ENCODE peak calls at places on chromosome 2, in five cellular contexts. O, I, L, F and A are unnamed samples.

GRCh38 chr2:69973335-69973735 is 11.9 kb upstream of the ASPRV1 start:
- DNase-seq in O (no peak), L (peak), F (no peak), I (no peak), A (no peak)

GRCh38 chr2:47091118-47091517 is 64.0 kb downstream of the STPG4 start:
- DNase-seq in I (no peak), L (no peak), O (no peak), F (no peak), A (no peak)

GRCh38 chr2:7007846-7008741 is 90.9 kb downstream of the RNF144A start:
- DNase-seq in F (no peak), I (peak), L (peak), O (no peak), A (no peak)

GRCh38 chr2:126244937-126245336 is 411.0 kb upstream of the GYPC start:
- DNase-seq in L (peak), F (peak), O (no peak), I (peak), A (no peak)

GRCh38 chr2:131040661-131041401 is 52.4 kb downstream of the FAM168B start:
- DNase-seq in I (no peak), F (no peak), L (no peak), O (no peak), A (no peak)

GRCh38 chr2:26563686-26564085 is 77.5 kb downstream of the CIB4 start:
- DNase-seq in O (no peak), F (no peak), L (no peak), I (no peak), A (no peak)

GRCh38 chr2:61793389-61793836 is 60.4 kb downstream of the FAM161A start:
- DNase-seq in F (peak), L (peak), I (peak), O (peak), A (peak)

GRCh38 chr2:206274434-206275273 is at the start of gene ZDBF2:
- DNase-seq in F (no peak), O (no peak), L (peak), I (peak), A (no peak)

GRCh38 chr2:231110551-231110950 is 14.3 kb downstream of the HTR2B start:
- DNase-seq in F (no peak), L (no peak), O (no peak), I (no peak), A (no peak)

GRCh38 chr2:174594451-174594850 is 3.2 kb downstream of the WIPF1 start:
- DNase-seq in O (no peak), I (no peak), L (no peak), F (no peak), A (no peak)

GRCh38 chr2:37283207-37283606 is 41.4 kb downstream of the PRKD3 start:
- DNase-seq in O (no peak), L (no peak), I (no peak), F (no peak), A (no peak)

GRCh38 chr2:118634876-118635275 is 212.6 kb downstream of the EN1 start:
- DNase-seq in I (no peak), L (no peak), O (no peak), F (no peak), A (no peak)

GRCh38 chr2:2839393-2840096 is 508.5 kb upstream of the MYT1L start:
- DNase-seq in L (no peak), O (no peak), F (no peak), I (peak), A (no peak)

GRCh38 chr2:176852667-176853066 is 359.9 kb upstream of the HNRNPA3 start:
- DNase-seq in L (no peak), O (no peak), I (no peak), F (no peak), A (no peak)

GRCh38 chr2:241315879-241316700 is at the start of gene SEPTIN2:
- DNase-seq in L (peak), F (peak), O (peak), I (no peak), A (no peak)

GRCh38 chr2:78407960-78408794 is 617.3 kb upstream of the REG3G start:
- DNase-seq in L (no peak), F (no peak), I (no peak), O (no peak), A (no peak)

GRCh38 chr2:120597595-120598193 is 138.0 kb upstream of the GLI2 start:
- DNase-seq in I (no peak), F (no peak), O (no peak), L (no peak), A (no peak)

GRCh38 chr2:112591413-112591812 is 7.0 kb downstream of the CHCHD5 start:
- DNase-seq in F (no peak), I (no peak), O (no peak), L (no peak), A (no peak)

GRCh38 chr2:12432985-12433640 is 283.6 kb upstream of the TRIB2 start:
- DNase-seq in L (no peak), F (no peak), I (no peak), O (no peak), A (no peak)

GRCh38 chr2:219199470-219200211 is 6.9 kb upstream of the ZFAND2B start:
- DNase-seq in I (no peak), O (no peak), L (no peak), F (no peak), A (no peak)

GRCh38 chr2:58571181-58571852 is 330.2 kb upstream of the FANCL start:
- DNase-seq in L (peak), I (peak), F (peak), O (peak), A (peak)

GRCh38 chr2:46943881-46944798 is 28.5 kb upstream of the MCFD2 start:
- DNase-seq in F (no peak), I (no peak), O (no peak), L (no peak), A (no peak)

GRCh38 chr2:16155351-16156145 is 215.2 kb downstream of the MYCN start:
- DNase-seq in L (no peak), I (no peak), O (no peak), F (no peak), A (no peak)

GRCh38 chr2:20633794-20634259 is 17.1 kb downstream of the HS1BP3 start:
- DNase-seq in O (no peak), I (no peak), L (peak), F (no peak), A (peak)

GRCh38 chr2:1082456-1083205 is 132.0 kb downstream of the SNTG2 start:
- DNase-seq in F (no peak), O (no peak), L (no peak), I (no peak), A (no peak)

GRCh38 chr2:188089896-188090295 is 201.8 kb upstream of the GULP1 start:
- DNase-seq in O (no peak), F (no peak), L (no peak), I (no peak), A (no peak)

GRCh38 chr2:19700861-19701585 is 200.8 kb downstream of the TTC32 start:
- DNase-seq in F (no peak), O (no peak), L (no peak), I (no peak), A (no peak)

GRCh38 chr2:128016620-128017019 is 11.2 kb downstream of the SAP130 start:
- DNase-seq in I (no peak), L (no peak), F (no peak), O (no peak), A (no peak)
- TF ChIP-seq JUND in I (no peak), L (no peak), F (no peak), O (no peak), A (no peak)

GRCh38 chr2:147499785-147500184 is 345.0 kb upstream of the ACVR2A start:
- DNase-seq in F (no peak), O (no peak), L (no peak), I (no peak), A (no peak)
- TF ChIP-seq JUND in F (no peak), O (no peak), L (no peak), I (no peak), A (no peak)

GRCh38 chr2:156399224-156399949 is 36.8 kb upstream of the GPD2 start:
- DNase-seq in F (no peak), I (peak), L (no peak), O (no peak), A (no peak)

GRCh38 chr2:156401863-156402262 is 34.3 kb upstream of the GPD2 start:
- DNase-seq in L (no peak), O (no peak), F (peak), I (no peak), A (no peak)

GRCh38 chr2:156399950-156400703 is 36.1 kb upstream of the GPD2 start:
- DNase-seq in O (peak), L (peak), I (peak), F (peak), A (peak)

GRCh38 chr2:156398176-156398575 is 38.0 kb upstream of the GPD2 start:
- DNase-seq in I (no peak), L (no peak), F (no peak), O (no peak), A (no peak)

GRCh38 chr2:156400704-156401678 is 35.2 kb upstream of the GPD2 start:
- DNase-seq in I (peak), F (peak), L (peak), O (peak), A (no peak)
- TF ChIP-seq JUND in I (no peak), F (no peak), L (peak), O (no peak), A (no peak)

GRCh38 chr2:14220101-14220500 is 412.4 kb upstream of the LRATD1 start:
- DNase-seq in I (no peak), L (no peak), O (no peak), F (no peak), A (no peak)
- TF ChIP-seq JUND in I (no peak), L (no peak), O (no peak), F (no peak), A (no peak)

DNA sequence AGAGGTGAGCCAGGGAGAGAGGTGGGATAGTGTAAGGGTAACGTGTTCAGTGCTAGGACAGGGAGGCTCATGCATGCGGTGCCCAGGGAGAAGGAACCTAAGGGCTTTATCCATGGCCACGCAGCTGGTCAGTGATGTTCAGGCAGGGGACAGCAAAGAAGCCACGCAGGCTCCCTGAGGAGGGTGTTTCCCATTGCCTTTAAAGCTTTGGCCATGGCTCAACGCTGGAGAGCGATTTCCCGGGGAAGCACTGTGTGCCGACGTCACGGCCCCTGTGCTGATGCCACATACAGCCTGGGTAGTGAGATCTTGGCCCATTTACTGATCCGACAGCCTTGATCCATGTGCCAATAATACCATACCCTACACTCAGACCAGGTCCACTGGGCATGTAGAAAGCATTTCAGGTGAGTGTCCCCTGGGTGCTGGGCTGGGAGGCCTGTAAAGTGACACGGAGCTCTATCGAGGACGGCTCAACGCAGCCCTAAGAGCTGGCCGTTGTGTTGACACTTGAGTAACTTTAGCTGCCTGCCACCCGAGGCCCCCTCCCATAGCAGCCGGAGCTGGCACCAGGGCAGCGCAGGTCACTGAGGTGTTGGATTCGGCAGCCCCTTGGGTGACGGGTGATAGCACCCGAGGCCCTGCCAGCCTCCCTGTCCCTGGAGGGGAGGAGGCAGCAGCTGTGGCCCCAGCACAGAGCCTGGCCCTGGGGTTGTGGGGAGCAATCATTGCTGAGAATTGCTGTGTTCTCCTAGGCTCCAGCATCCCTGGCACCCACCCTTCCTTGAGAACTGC is 41.4 kb downstream of the PDIA6 start:
- DNase-seq in O (no peak), L (no peak), I (peak), F (no peak), A (no peak)
- TF ChIP-seq JUND in O (no peak), L (no peak), I (no peak), F (no peak), A (no peak)

DNA sequence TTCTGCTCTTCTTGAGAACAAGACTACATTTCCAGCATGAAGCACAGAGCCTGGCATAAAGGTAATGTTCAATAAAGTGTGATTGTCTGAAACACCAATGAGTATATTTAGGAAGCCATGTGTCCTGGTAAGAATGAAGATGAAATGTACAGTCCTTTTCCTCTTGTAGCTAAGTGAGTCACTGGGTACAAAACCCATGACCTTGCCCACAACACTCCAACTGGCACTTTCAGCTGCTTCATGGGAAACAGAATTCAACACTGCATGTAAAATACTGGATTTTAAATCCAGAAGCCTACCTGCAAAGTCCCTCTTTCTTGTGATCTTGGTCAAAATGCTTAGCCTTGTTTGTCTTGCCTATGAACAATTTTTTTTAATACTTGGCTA is 62.1 kb upstream of the ATL2 start:
- DNase-seq in I (no peak), L (no peak), F (no peak), O (no peak), A (no peak)
- TF ChIP-seq JUND in I (no peak), L (no peak), F (no peak), O (no peak), A (no peak)

GRCh38 chr2:27890146-27891062 is at the start of the genes BABAM2 and RBKS:
- DNase-seq in L (peak), O (peak), F (peak), I (peak), A (peak)

GRCh38 chr2:27893031-27893430 is 2.5 kb downstream of the BABAM2 start:
- DNase-seq in O (no peak), L (no peak), I (no peak), F (no peak), A (no peak)

GRCh38 chr2:27891820-27892105 is 1.2 kb downstream of the BABAM2 start:
- DNase-seq in I (no peak), O (no peak), L (no peak), F (peak), A (no peak)

GRCh38 chr2:27889774-27890145 is 427 bp downstream of the RBKS start:
- DNase-seq in O (no peak), F (no peak), L (no peak), I (no peak), A (no peak)

GRCh38 chr2:27891063-27891819 is 712 bp downstream of the BABAM2 start:
- DNase-seq in I (peak), O (peak), F (peak), L (peak), A (peak)
- TF ChIP-seq JUND in I (no peak), O (no peak), F (no peak), L (peak), A (no peak)